ENCODE peak calls at places on chromosomes 7 and 10, in ten cellular contexts. One of them, this sample, is unnamed.

GRCh38 chr10:1211844-1212570 is 155.8 kb downstream of the WDR37 start:
- DNase-seq in AG04449: no peak
- DNase-seq in H54: no peak
- DNase-seq in cardiac muscle cell: no peak
- DNase-seq in stimulated activated CD4-positive, alpha-beta T cell treated with anti-CD3 and anti-CD28 coated beads, TNF-alpha, amount 100 ng/mL, for 1 hour: no peak
- DNase-seq in activated naive CD8-positive, alpha-beta T cell treated with anti-CD3 and anti-CD28 coated beads, Interleukin-2, amount 50 U/mL, for 24 hours: no peak
- DNase-seq in CD4-positive, alpha-beta memory T cell: no peak
- DNase-seq in stimulated activated naive B cell treated with anti-CD40 and anti-IgM and Interleukin-4, amounts not matched to agents 10 μg/mL and 1 μg/mL and 100 μg/mL, for 72 hours: no peak
- DNase-seq in IMR-90: no peak
- DNase-seq in body of pancreas: no peak
- DNase-seq in this sample: no peak

GRCh38 chr10:124176309-124177179 is 83.1 kb upstream of the CHST15 start:
- DNase-seq in AG04449: no peak
- DNase-seq in H54: no peak
- DNase-seq in cardiac muscle cell: no peak
- DNase-seq in stimulated activated CD4-positive, alpha-beta T cell treated with anti-CD3 and anti-CD28 coated beads, TNF-alpha, amount 100 ng/mL, for 1 hour: no peak
- DNase-seq in activated naive CD8-positive, alpha-beta T cell treated with anti-CD3 and anti-CD28 coated beads, Interleukin-2, amount 50 U/mL, for 24 hours: no peak
- DNase-seq in CD4-positive, alpha-beta memory T cell: no peak
- DNase-seq in stimulated activated naive B cell treated with anti-CD40 and anti-IgM and Interleukin-4, amounts not matched to agents 10 μg/mL and 1 μg/mL and 100 μg/mL, for 72 hours: no peak
- DNase-seq in IMR-90: no peak
- DNase-seq in body of pancreas: no peak
- DNase-seq in this sample: no peak

GRCh38 chr7:142997590-142997989 is 29.3 kb downstream of the OR9A2 start:
- DNase-seq in AG04449: no peak
- DNase-seq in H54: no peak
- DNase-seq in cardiac muscle cell: no peak
- DNase-seq in stimulated activated CD4-positive, alpha-beta T cell treated with anti-CD3 and anti-CD28 coated beads, TNF-alpha, amount 100 ng/mL, for 1 hour: no peak
- DNase-seq in activated naive CD8-positive, alpha-beta T cell treated with anti-CD3 and anti-CD28 coated beads, Interleukin-2, amount 50 U/mL, for 24 hours: no peak
- DNase-seq in CD4-positive, alpha-beta memory T cell: no peak
- DNase-seq in stimulated activated naive B cell treated with anti-CD40 and anti-IgM and Interleukin-4, amounts not matched to agents 10 μg/mL and 1 μg/mL and 100 μg/mL, for 72 hours: no peak
- DNase-seq in IMR-90: no peak
- DNase-seq in body of pancreas: no peak
- DNase-seq in this sample: no peak

GRCh38 chr10:98748298-98748697 is 301.6 kb upstream of the HPS1 start:
- DNase-seq in AG04449: no peak
- DNase-seq in H54: no peak
- DNase-seq in cardiac muscle cell: peak
- DNase-seq in stimulated activated CD4-positive, alpha-beta T cell treated with anti-CD3 and anti-CD28 coated beads, TNF-alpha, amount 100 ng/mL, for 1 hour: no peak
- DNase-seq in activated naive CD8-positive, alpha-beta T cell treated with anti-CD3 and anti-CD28 coated beads, Interleukin-2, amount 50 U/mL, for 24 hours: no peak
- DNase-seq in CD4-positive, alpha-beta memory T cell: no peak
- DNase-seq in stimulated activated naive B cell treated with anti-CD40 and anti-IgM and Interleukin-4, amounts not matched to agents 10 μg/mL and 1 μg/mL and 100 μg/mL, for 72 hours: no peak
- DNase-seq in IMR-90: peak
- DNase-seq in body of pancreas: peak
- DNase-seq in this sample: no peak

GRCh38 chr7:44637788-44638594 is 31.6 kb downstream of the OGDH start:
- DNase-seq in AG04449: peak
- DNase-seq in H54: peak
- DNase-seq in cardiac muscle cell: no peak
- DNase-seq in stimulated activated CD4-positive, alpha-beta T cell treated with anti-CD3 and anti-CD28 coated beads, TNF-alpha, amount 100 ng/mL, for 1 hour: peak
- DNase-seq in activated naive CD8-positive, alpha-beta T cell treated with anti-CD3 and anti-CD28 coated beads, Interleukin-2, amount 50 U/mL, for 24 hours: peak
- DNase-seq in CD4-positive, alpha-beta memory T cell: peak
- DNase-seq in stimulated activated naive B cell treated with anti-CD40 and anti-IgM and Interleukin-4, amounts not matched to agents 10 μg/mL and 1 μg/mL and 100 μg/mL, for 72 hours: peak
- DNase-seq in IMR-90: peak
- DNase-seq in body of pancreas: peak
- DNase-seq in this sample: peak

GRCh38 chr7:143279186-143280098 is 5.3 kb upstream of the TMEM139 start:
- DNase-seq in AG04449: no peak
- DNase-seq in H54: peak
- DNase-seq in cardiac muscle cell: no peak
- DNase-seq in stimulated activated CD4-positive, alpha-beta T cell treated with anti-CD3 and anti-CD28 coated beads, TNF-alpha, amount 100 ng/mL, for 1 hour: no peak
- DNase-seq in activated naive CD8-positive, alpha-beta T cell treated with anti-CD3 and anti-CD28 coated beads, Interleukin-2, amount 50 U/mL, for 24 hours: no peak
- DNase-seq in CD4-positive, alpha-beta memory T cell: peak
- DNase-seq in stimulated activated naive B cell treated with anti-CD40 and anti-IgM and Interleukin-4, amounts not matched to agents 10 μg/mL and 1 μg/mL and 100 μg/mL, for 72 hours: no peak
- DNase-seq in IMR-90: peak
- DNase-seq in body of pancreas: peak
- DNase-seq in this sample: peak

GRCh38 chr10:11035318-11035920 is 17.7 kb downstream of the CELF2 start:
- DNase-seq in AG04449: no peak
- DNase-seq in H54: peak
- DNase-seq in cardiac muscle cell: no peak
- DNase-seq in stimulated activated CD4-positive, alpha-beta T cell treated with anti-CD3 and anti-CD28 coated beads, TNF-alpha, amount 100 ng/mL, for 1 hour: no peak
- DNase-seq in activated naive CD8-positive, alpha-beta T cell treated with anti-CD3 and anti-CD28 coated beads, Interleukin-2, amount 50 U/mL, for 24 hours: no peak
- DNase-seq in CD4-positive, alpha-beta memory T cell: no peak
- DNase-seq in stimulated activated naive B cell treated with anti-CD40 and anti-IgM and Interleukin-4, amounts not matched to agents 10 μg/mL and 1 μg/mL and 100 μg/mL, for 72 hours: no peak
- DNase-seq in IMR-90: peak
- DNase-seq in body of pancreas: peak
- DNase-seq in this sample: peak

GRCh38 chr10:15146366-15146765 is 22.1 kb downstream of the NMT2 start:
- DNase-seq in AG04449: no peak
- DNase-seq in H54: no peak
- DNase-seq in cardiac muscle cell: no peak
- DNase-seq in stimulated activated CD4-positive, alpha-beta T cell treated with anti-CD3 and anti-CD28 coated beads, TNF-alpha, amount 100 ng/mL, for 1 hour: no peak
- DNase-seq in activated naive CD8-positive, alpha-beta T cell treated with anti-CD3 and anti-CD28 coated beads, Interleukin-2, amount 50 U/mL, for 24 hours: no peak
- DNase-seq in CD4-positive, alpha-beta memory T cell: no peak
- DNase-seq in stimulated activated naive B cell treated with anti-CD40 and anti-IgM and Interleukin-4, amounts not matched to agents 10 μg/mL and 1 μg/mL and 100 μg/mL, for 72 hours: no peak
- DNase-seq in IMR-90: no peak
- DNase-seq in body of pancreas: no peak
- DNase-seq in this sample: no peak

This sample was measured in AG09309.